ENCODE peak calls at places on chromosomes 4 and X, in eight cellular contexts. One of them, this sample, is unnamed.

GRCh38 chrX:123818243-123818642 is 41.6 kb upstream of the XIAP start:
- DNase-seq in tibial artery: no peak
- DNase-seq in transverse colon: no peak
- DNase-seq in lower lobe of right lung: no peak
- DNase-seq in cardiac fibroblast: peak; percentile 87
- DNase-seq in brain microvascular endothelial cell: peak; percentile 72
- DNase-seq in epithelial cell of proximal tubule: peak; percentile 83
- DNase-seq in sigmoid colon: no peak
- DNase-seq in this sample: peak; percentile 91

GRCh38 chrX:10608099-10608498 is 12.3 kb downstream of the MID1 start:
- DNase-seq in lower lobe of right lung: no peak
- DNase-seq in cardiac fibroblast: peak; percentile 79
- DNase-seq in brain microvascular endothelial cell: peak; percentile 37
- DNase-seq in epithelial cell of proximal tubule: no peak
- DNase-seq in transverse colon: peak; percentile 15
- DNase-seq in tibial artery: no peak
- DNase-seq in sigmoid colon: no peak
- DNase-seq in this sample: peak; percentile 65

GRCh38 chr4:84069119-84069518 is 430.0 kb downstream of the NKX6-1 start:
- DNase-seq in epithelial cell of proximal tubule: no peak
- DNase-seq in tibial artery: no peak
- DNase-seq in transverse colon: no peak
- DNase-seq in sigmoid colon: no peak
- DNase-seq in lower lobe of right lung: no peak
- DNase-seq in brain microvascular endothelial cell: no peak
- DNase-seq in cardiac fibroblast: no peak
- DNase-seq in this sample: no peak

GRCh38 chrX:22081475-22082092 is 49.5 kb downstream of the PHEX start:
- DNase-seq in brain microvascular endothelial cell: peak; percentile 40
- DNase-seq in lower lobe of right lung: peak; percentile 52
- DNase-seq in epithelial cell of proximal tubule: no peak
- DNase-seq in tibial artery: no peak
- DNase-seq in sigmoid colon: peak; percentile 66
- DNase-seq in transverse colon: peak; percentile 53
- DNase-seq in cardiac fibroblast: peak; percentile 71
- DNase-seq in this sample: peak; percentile 49

GRCh38 chr4:165715989-165716388 is 157.0 kb upstream of the TLL1 start:
- DNase-seq in sigmoid colon: no peak
- DNase-seq in epithelial cell of proximal tubule: no peak
- DNase-seq in cardiac fibroblast: peak; percentile 66
- DNase-seq in tibial artery: no peak
- DNase-seq in transverse colon: no peak
- DNase-seq in brain microvascular endothelial cell: no peak
- DNase-seq in lower lobe of right lung: no peak
- DNase-seq in this sample: no peak

GRCh38 chr4:75340561-75340960 is 173.6 kb downstream of the RCHY1 start:
- DNase-seq in lower lobe of right lung: no peak
- DNase-seq in sigmoid colon: no peak
- DNase-seq in transverse colon: no peak
- DNase-seq in tibial artery: no peak
- DNase-seq in brain microvascular endothelial cell: no peak
- DNase-seq in epithelial cell of proximal tubule: no peak
- DNase-seq in cardiac fibroblast: no peak
- DNase-seq in this sample: no peak

GRCh38 chr4:128553665-128554515 is 255.6 kb upstream of the JADE1 start:
- DNase-seq in brain microvascular endothelial cell: no peak
- DNase-seq in sigmoid colon: no peak
- DNase-seq in tibial artery: no peak
- DNase-seq in lower lobe of right lung: no peak
- DNase-seq in cardiac fibroblast: peak; percentile 59
- DNase-seq in epithelial cell of proximal tubule: no peak
- DNase-seq in transverse colon: no peak
- DNase-seq in this sample: peak; percentile 18

GRCh38 chr4:151574968-151575367 is 166.0 kb downstream of the FHIP1A start:
- DNase-seq in transverse colon: no peak
- DNase-seq in lower lobe of right lung: no peak
- DNase-seq in sigmoid colon: no peak
- DNase-seq in brain microvascular endothelial cell: no peak
- DNase-seq in cardiac fibroblast: no peak
- DNase-seq in tibial artery: no peak
- DNase-seq in epithelial cell of proximal tubule: no peak
- DNase-seq in this sample: no peak

GRCh38 chrX:70444326-70445196 is at the start of gene DLG3:
- DNase-seq in cardiac fibroblast: peak; percentile 46
- DNase-seq in transverse colon: no peak
- DNase-seq in epithelial cell of proximal tubule: no peak
- DNase-seq in sigmoid colon: no peak
- DNase-seq in tibial artery: no peak
- DNase-seq in lower lobe of right lung: no peak
- DNase-seq in brain microvascular endothelial cell: no peak
- DNase-seq in this sample: peak; percentile 68

GRCh38 chr4:181745933-181746627 is 497.1 kb upstream of the TENM3 start:
- DNase-seq in brain microvascular endothelial cell: no peak
- DNase-seq in lower lobe of right lung: no peak
- DNase-seq in tibial artery: no peak
- DNase-seq in transverse colon: no peak
- DNase-seq in epithelial cell of proximal tubule: no peak
- DNase-seq in cardiac fibroblast: no peak
- DNase-seq in sigmoid colon: no peak
- DNase-seq in this sample: no peak

GRCh38 chrX:130393451-130394074 is 8.1 kb upstream of the GPR119 start:
- DNase-seq in epithelial cell of proximal tubule: no peak
- DNase-seq in lower lobe of right lung: no peak
- DNase-seq in brain microvascular endothelial cell: peak; percentile 22
- DNase-seq in transverse colon: peak; percentile 16
- DNase-seq in sigmoid colon: no peak
- DNase-seq in cardiac fibroblast: peak; percentile 59
- DNase-seq in tibial artery: no peak
- DNase-seq in this sample: peak; percentile 76

GRCh38 chrX:12647230-12647629 is 144.0 kb upstream of the PRPS2 start:
- DNase-seq in tibial artery: no peak
- DNase-seq in transverse colon: no peak
- DNase-seq in lower lobe of right lung: no peak
- DNase-seq in sigmoid colon: no peak
- DNase-seq in brain microvascular endothelial cell: no peak
- DNase-seq in epithelial cell of proximal tubule: no peak
- DNase-seq in cardiac fibroblast: no peak
- DNase-seq in this sample: no peak

GRCh38 chr4:164876680-164877324 is at the start of gene APELA:
- DNase-seq in brain microvascular endothelial cell: no peak
- DNase-seq in tibial artery: no peak
- DNase-seq in lower lobe of right lung: no peak
- DNase-seq in epithelial cell of proximal tubule: no peak
- DNase-seq in cardiac fibroblast: no peak
- DNase-seq in sigmoid colon: no peak
- DNase-seq in transverse colon: no peak
- DNase-seq in this sample: no peak

GRCh38 chrX:108223606-108224005 is 132.0 kb downstream of the ATG4A start:
- DNase-seq in transverse colon: no peak
- DNase-seq in sigmoid colon: no peak
- DNase-seq in lower lobe of right lung: no peak
- DNase-seq in brain microvascular endothelial cell: no peak
- DNase-seq in cardiac fibroblast: no peak
- DNase-seq in tibial artery: no peak
- DNase-seq in epithelial cell of proximal tubule: no peak
- DNase-seq in this sample: no peak

GRCh38 chr4:169098054-169098896 is 88.2 kb upstream of the CBR4 start:
- DNase-seq in tibial artery: no peak
- DNase-seq in epithelial cell of proximal tubule: peak; percentile 47
- DNase-seq in lower lobe of right lung: no peak
- DNase-seq in cardiac fibroblast: peak; percentile 62
- DNase-seq in sigmoid colon: no peak
- DNase-seq in transverse colon: no peak
- DNase-seq in brain microvascular endothelial cell: peak; percentile 70
- DNase-seq in this sample: no peak

GRCh38 chrX:39816871-39817731 is 280.7 kb downstream of the BCOR start:
- DNase-seq in tibial artery: no peak
- DNase-seq in cardiac fibroblast: peak; percentile 58
- DNase-seq in transverse colon: no peak
- DNase-seq in sigmoid colon: no peak
- DNase-seq in lower lobe of right lung: no peak
- DNase-seq in brain microvascular endothelial cell: peak; percentile 36
- DNase-seq in epithelial cell of proximal tubule: no peak
- DNase-seq in this sample: peak; percentile 62

DNA sequence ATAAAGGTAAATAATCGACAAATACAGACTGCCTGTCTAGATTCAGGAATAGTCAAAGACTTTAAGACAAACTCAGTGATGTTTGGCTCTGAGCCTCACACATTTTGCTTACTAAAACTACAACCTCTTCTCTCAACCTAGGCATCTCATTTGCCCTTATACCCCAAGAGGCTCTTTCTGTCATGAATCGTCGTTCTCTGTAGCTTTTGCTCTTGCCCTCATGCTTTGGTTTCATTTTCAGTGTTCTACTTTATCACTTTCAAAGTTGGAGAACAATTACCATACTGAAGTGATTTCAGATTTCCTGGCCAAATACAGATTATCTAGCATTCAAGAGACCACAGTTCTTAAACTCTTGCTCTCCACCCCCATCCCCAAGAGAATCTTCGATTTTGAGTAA is 114.1 kb upstream of the RAP2C start:
- DNase-seq in epithelial cell of proximal tubule: no peak
- DNase-seq in lower lobe of right lung: no peak
- DNase-seq in tibial artery: no peak
- DNase-seq in brain microvascular endothelial cell: no peak
- DNase-seq in transverse colon: no peak
- DNase-seq in sigmoid colon: no peak
- DNase-seq in cardiac fibroblast: no peak
- DNase-seq in this sample: no peak
- H3K4me3 ChIP-seq in epithelial cell of proximal tubule: no peak overlapping the region
- H3K4me3 ChIP-seq in lower lobe of right lung: no peak overlapping the region
- H3K4me3 ChIP-seq in tibial artery: no peak overlapping the region
- H3K4me3 ChIP-seq in brain microvascular endothelial cell: no peak overlapping the region
- H3K4me3 ChIP-seq in transverse colon: no peak overlapping the region
- H3K4me3 ChIP-seq in sigmoid colon: no peak overlapping the region
- H3K4me3 ChIP-seq in cardiac fibroblast: no peak overlapping the region
- H3K4me3 ChIP-seq in this sample: no peak overlapping the region

DNA sequence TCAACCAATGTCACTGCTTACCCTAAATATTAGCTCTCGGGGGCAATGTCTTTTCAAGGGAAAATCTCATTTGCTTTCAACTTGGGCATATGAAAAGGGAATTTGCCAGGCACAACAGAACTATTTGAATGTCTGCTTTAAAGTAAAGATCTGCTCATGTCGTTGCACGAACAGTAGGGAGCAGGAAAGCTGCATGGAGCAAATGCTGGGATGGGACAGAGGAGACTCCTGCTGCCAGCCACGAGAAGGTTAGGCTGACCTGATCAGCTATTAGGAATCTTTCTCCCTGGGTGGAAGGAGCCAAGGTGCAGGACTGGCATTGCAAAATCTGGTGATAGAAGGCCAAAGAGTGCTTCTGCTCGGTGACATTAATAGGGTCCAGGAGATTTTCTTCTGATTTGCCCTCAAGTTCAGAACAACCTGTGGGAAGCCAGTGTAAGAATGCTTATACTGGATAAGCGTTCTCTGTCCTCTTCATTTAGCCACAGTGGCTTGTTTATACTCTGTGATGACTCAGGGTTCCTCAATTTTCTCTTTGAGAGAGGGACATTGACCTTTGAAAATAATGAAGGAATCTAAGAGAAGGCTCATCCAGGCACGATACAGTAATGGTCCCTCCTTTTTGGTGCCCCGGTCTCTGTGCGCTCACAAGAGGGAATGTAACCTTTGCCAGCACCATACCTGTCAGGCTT is 22.9 kb downstream of the FHL1 start:
- DNase-seq in brain microvascular endothelial cell: no peak
- DNase-seq in cardiac fibroblast: peak; percentile 55
- DNase-seq in lower lobe of right lung: no peak
- DNase-seq in transverse colon: no peak
- DNase-seq in epithelial cell of proximal tubule: no peak
- DNase-seq in sigmoid colon: peak; percentile 75
- DNase-seq in tibial artery: no peak
- DNase-seq in this sample: peak; percentile 41
- TF ChIP-seq CTCF in brain microvascular endothelial cell: peak; percentile 55
- TF ChIP-seq CTCF in cardiac fibroblast: peak; percentile 29
- TF ChIP-seq CTCF in lower lobe of right lung: peak; percentile 13
- TF ChIP-seq CTCF in transverse colon: no peak
- TF ChIP-seq CTCF in epithelial cell of proximal tubule: peak; percentile 58
- TF ChIP-seq CTCF in sigmoid colon: no peak
- TF ChIP-seq CTCF in tibial artery: no peak
- TF ChIP-seq CTCF in this sample: peak; percentile 11

DNA sequence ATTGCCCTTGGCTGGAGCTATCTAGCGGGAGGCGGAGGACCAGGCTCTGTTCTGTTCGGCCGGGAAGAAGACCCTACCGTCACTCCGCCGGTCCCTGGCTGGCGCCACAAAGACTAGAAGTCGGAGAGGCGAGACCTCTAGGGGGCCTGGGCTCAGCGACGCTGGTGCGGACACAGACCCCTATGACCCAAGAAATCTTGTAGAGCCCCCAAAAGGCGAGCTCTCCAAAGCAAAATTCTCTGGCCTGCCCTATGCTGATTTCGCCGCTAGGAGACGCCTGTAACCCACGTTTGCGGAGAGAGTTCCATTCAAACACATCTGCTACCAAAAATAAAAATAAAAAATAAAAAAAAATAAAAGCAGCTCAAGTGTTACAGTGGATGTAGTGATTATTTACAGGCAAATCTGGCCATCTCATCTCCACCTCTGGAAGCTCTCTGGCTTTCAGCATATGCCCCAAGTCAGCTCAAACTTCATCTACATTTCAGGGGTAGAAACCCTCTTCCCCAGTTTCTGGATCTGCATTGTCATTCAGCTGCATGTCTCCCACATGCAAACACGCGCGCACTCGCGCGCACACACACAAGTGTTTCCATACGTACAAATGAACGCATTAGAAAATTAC is 2.4 kb upstream of the PCDH10 start:
- DNase-seq in epithelial cell of proximal tubule: no peak
- DNase-seq in transverse colon: no peak
- DNase-seq in tibial artery: peak; percentile 67
- DNase-seq in cardiac fibroblast: peak; percentile 66
- DNase-seq in brain microvascular endothelial cell: peak; percentile 53
- DNase-seq in sigmoid colon: peak; percentile 62
- DNase-seq in lower lobe of right lung: no peak
- DNase-seq in this sample: peak; percentile 75
- H3K4me3 ChIP-seq in epithelial cell of proximal tubule: peak overlapping the region; percentile 44
- H3K4me3 ChIP-seq in transverse colon: peak overlapping the region; percentile 37
- H3K4me3 ChIP-seq in tibial artery: peak overlapping the region; percentile 72
- H3K4me3 ChIP-seq in cardiac fibroblast: peak overlapping the region; percentile 48
- H3K4me3 ChIP-seq in brain microvascular endothelial cell: peak overlapping the region; percentile 71
- H3K4me3 ChIP-seq in sigmoid colon: no peak overlapping the region
- H3K4me3 ChIP-seq in lower lobe of right lung: peak overlapping the region; percentile 45
- H3K4me3 ChIP-seq in this sample: peak overlapping the region; percentile 61

GRCh38 chr4:73608677-73609594 is 11.3 kb downstream of the RASSF6 start:
- DNase-seq in epithelial cell of proximal tubule: no peak
- DNase-seq in lower lobe of right lung: no peak
- DNase-seq in brain microvascular endothelial cell: no peak
- DNase-seq in sigmoid colon: no peak
- DNase-seq in transverse colon: no peak
- DNase-seq in cardiac fibroblast: peak; percentile 68
- DNase-seq in tibial artery: no peak
- DNase-seq in this sample: peak; percentile 44
- TF ChIP-seq CTCF in epithelial cell of proximal tubule: no peak
- TF ChIP-seq CTCF in lower lobe of right lung: no peak
- TF ChIP-seq CTCF in brain microvascular endothelial cell: no peak
- TF ChIP-seq CTCF in sigmoid colon: no peak
- TF ChIP-seq CTCF in transverse colon: no peak
- TF ChIP-seq CTCF in cardiac fibroblast: no peak
- TF ChIP-seq CTCF in tibial artery: no peak
- TF ChIP-seq CTCF in this sample: no peak